ENCODE peak calls at places on chromosomes 7 and 10, in six cellular contexts. One of them, this sample, is unnamed.

GRCh38 chr10:74079028-74079913 is 71.4 kb downstream of the AP3M1 start:
- DNase-seq in dorsolateral prefrontal cortex: no peak
- DNase-seq in HEK293T: no peak
- DNase-seq in A549: no peak
- DNase-seq in NCI-H226: no peak
- DNase-seq in choroid plexus epithelial cell: peak; percentile 62
- DNase-seq in this sample: no peak

GRCh38 chr10:76352300-76352699 is 920.9 kb downstream of the LRMDA start:
- DNase-seq in HEK293T: no peak
- DNase-seq in A549: no peak
- DNase-seq in dorsolateral prefrontal cortex: no peak
- DNase-seq in choroid plexus epithelial cell: peak; percentile 90
- DNase-seq in NCI-H226: peak; percentile 90
- DNase-seq in this sample: no peak

GRCh38 chr7:1721047-1721687 is 51.1 kb downstream of the ELFN1 start:
- DNase-seq in A549: no peak
- DNase-seq in HEK293T: no peak
- DNase-seq in choroid plexus epithelial cell: no peak
- DNase-seq in NCI-H226: peak; percentile 93
- DNase-seq in dorsolateral prefrontal cortex: no peak
- DNase-seq in this sample: no peak

GRCh38 chr7:142885311-142886230 is at the start of gene TRPV6:
- DNase-seq in choroid plexus epithelial cell: no peak
- DNase-seq in A549: no peak
- DNase-seq in HEK293T: no peak
- DNase-seq in NCI-H226: no peak
- DNase-seq in dorsolateral prefrontal cortex: peak; percentile 38
- DNase-seq in this sample: no peak

GRCh38 chr7:129825554-129826267 is 127.0 kb downstream of the UBE2H start:
- DNase-seq in dorsolateral prefrontal cortex: peak; percentile 92
- DNase-seq in A549: peak; percentile 64
- DNase-seq in choroid plexus epithelial cell: peak; percentile 69
- DNase-seq in NCI-H226: peak; percentile 81
- DNase-seq in HEK293T: peak; percentile 87
- DNase-seq in this sample: peak; percentile 77

GRCh38 chr7:99030951-99031350 is 113.0 kb downstream of the SMURF1 start:
- DNase-seq in dorsolateral prefrontal cortex: no peak
- DNase-seq in choroid plexus epithelial cell: no peak
- DNase-seq in HEK293T: no peak
- DNase-seq in NCI-H226: no peak
- DNase-seq in A549: no peak
- DNase-seq in this sample: no peak

GRCh38 chr7:47819054-47819920 is 129.0 kb downstream of the PKD1L1 start:
- DNase-seq in NCI-H226: peak; percentile 29
- DNase-seq in choroid plexus epithelial cell: peak; percentile 91
- DNase-seq in A549: peak; percentile 72
- DNase-seq in dorsolateral prefrontal cortex: peak; percentile 64
- DNase-seq in HEK293T: peak; percentile 64
- DNase-seq in this sample: no peak

GRCh38 chr7:101941481-101942383 is 124.3 kb downstream of the CUX1 start:
- DNase-seq in HEK293T: no peak
- DNase-seq in NCI-H226: peak; percentile 79
- DNase-seq in A549: peak; percentile 73
- DNase-seq in choroid plexus epithelial cell: peak; percentile 71
- DNase-seq in dorsolateral prefrontal cortex: peak; percentile 50
- DNase-seq in this sample: no peak

GRCh38 chr7:55288070-55288824 is 76.9 kb upstream of the LANCL2 start:
- DNase-seq in dorsolateral prefrontal cortex: peak; percentile 32
- DNase-seq in A549: no peak
- DNase-seq in choroid plexus epithelial cell: peak; percentile 19
- DNase-seq in NCI-H226: no peak
- DNase-seq in HEK293T: peak; percentile 1
- DNase-seq in this sample: peak; percentile 14

GRCh38 chr10:5776881-5777197 is 36.4 kb downstream of the GDI2 start:
- DNase-seq in choroid plexus epithelial cell: peak; percentile 44
- DNase-seq in A549: no peak
- DNase-seq in dorsolateral prefrontal cortex: peak; percentile 17
- DNase-seq in NCI-H226: peak; percentile 12
- DNase-seq in HEK293T: no peak
- DNase-seq in this sample: no peak

GRCh38 chr7:80147543-80148376 is 13.1 kb downstream of the GNAI1 start:
- DNase-seq in NCI-H226: peak; percentile 88
- DNase-seq in choroid plexus epithelial cell: peak; percentile 94
- DNase-seq in A549: no peak
- DNase-seq in dorsolateral prefrontal cortex: no peak
- DNase-seq in HEK293T: no peak
- DNase-seq in this sample: no peak

GRCh38 chr10:30433779-30434272 is at the start of gene MAP3K8:
- DNase-seq in NCI-H226: peak; percentile 80
- DNase-seq in dorsolateral prefrontal cortex: peak; percentile 15
- DNase-seq in HEK293T: peak; percentile 60
- DNase-seq in choroid plexus epithelial cell: peak; percentile 87
- DNase-seq in A549: peak; percentile 83
- DNase-seq in this sample: peak; percentile 28

GRCh38 chr7:37211097-37211496 is 237.6 kb downstream of the ELMO1 start:
- DNase-seq in choroid plexus epithelial cell: peak; percentile 56
- DNase-seq in A549: no peak
- DNase-seq in dorsolateral prefrontal cortex: no peak
- DNase-seq in NCI-H226: no peak
- DNase-seq in HEK293T: no peak
- DNase-seq in this sample: no peak

GRCh38 chr10:95266674-95267095 is 24.1 kb downstream of the PDLIM1 start:
- DNase-seq in NCI-H226: peak; percentile 96
- DNase-seq in A549: peak; percentile 89
- DNase-seq in choroid plexus epithelial cell: peak; percentile 89
- DNase-seq in dorsolateral prefrontal cortex: no peak
- DNase-seq in HEK293T: peak; percentile 47
- DNase-seq in this sample: no peak

GRCh38 chr10:92125169-92125543 is 165.7 kb downstream of the CPEB3 start:
- DNase-seq in NCI-H226: no peak
- DNase-seq in choroid plexus epithelial cell: no peak
- DNase-seq in A549: no peak
- DNase-seq in HEK293T: no peak
- DNase-seq in dorsolateral prefrontal cortex: no peak
- DNase-seq in this sample: no peak

GRCh38 chr7:36784991-36785940 is 61.0 kb upstream of the AOAH start:
- DNase-seq in A549: no peak
- DNase-seq in dorsolateral prefrontal cortex: no peak
- DNase-seq in NCI-H226: no peak
- DNase-seq in HEK293T: no peak
- DNase-seq in choroid plexus epithelial cell: peak; percentile 6
- DNase-seq in this sample: no peak

GRCh38 chr7:12146813-12147212 is 64.3 kb upstream of the TMEM106B start:
- DNase-seq in A549: no peak
- DNase-seq in NCI-H226: no peak
- DNase-seq in HEK293T: no peak
- DNase-seq in choroid plexus epithelial cell: no peak
- DNase-seq in dorsolateral prefrontal cortex: no peak
- DNase-seq in this sample: no peak

GRCh38 chr7:97004931-97005763 is at the start of gene DLX6:
- DNase-seq in A549: peak; percentile 89
- DNase-seq in choroid plexus epithelial cell: no peak
- DNase-seq in HEK293T: peak; percentile 89
- DNase-seq in dorsolateral prefrontal cortex: no peak
- DNase-seq in NCI-H226: no peak
- DNase-seq in this sample: no peak

GRCh38 chr7:83579740-83580139 is 69.2 kb downstream of the SEMA3E start:
- DNase-seq in choroid plexus epithelial cell: peak; percentile 42
- DNase-seq in A549: no peak
- DNase-seq in dorsolateral prefrontal cortex: no peak
- DNase-seq in HEK293T: no peak
- DNase-seq in NCI-H226: no peak
- DNase-seq in this sample: no peak